ENCODE peak calls at places on chromosomes 16 and 17, in seven cellular contexts. K is ovary, T is GM23248, O is adrenal gland, X is tibial nerve, H is tibial artery, I is psoas muscle. D is an unnamed sample.

GRCh38 chr16:29852654-29853053 is 10.4 kb downstream of the CDIPT start:
- DNase-seq in K (no peak), T (peak; percentile 87), O (peak; percentile 32), X (no peak), H (no peak), I (no peak), D (no peak)

GRCh38 chr17:73346763-73347162 is 35.0 kb upstream of the CDC42EP4 start:
- DNase-seq in K (no peak), T (no peak), O (no peak), X (no peak), H (no peak), I (no peak), D (no peak)

GRCh38 chr16:68369697-68370096 is 58.9 kb downstream of the PRMT7 start:
- DNase-seq in K (no peak), T (no peak), O (no peak), X (no peak), H (no peak), I (no peak), D (no peak)

GRCh38 chr16:57988929-57989328 is 11.5 kb downstream of the ZNF319 start:
- DNase-seq in K (no peak), T (no peak), O (no peak), X (no peak), H (no peak), I (no peak), D (no peak)

GRCh38 chr16:70476272-70477020 is 22.1 kb downstream of the FCSK start:
- DNase-seq in K (no peak), T (peak; percentile 77), O (no peak), X (no peak), H (no peak), I (peak; percentile 46), D (no peak)

GRCh38 chr16:67657751-67658518 is 2.1 kb downstream of the ACD start:
- DNase-seq in K (peak; percentile 29), T (no peak), O (no peak), X (no peak), H (no peak), I (no peak), D (no peak)

GRCh38 chr16:89892635-89893034 is 19.2 kb downstream of the TCF25 start:
- DNase-seq in K (no peak), T (no peak), O (no peak), X (no peak), H (no peak), I (no peak), D (no peak)

GRCh38 chr16:54503011-54503410 is 216.4 kb upstream of the IRX3 start:
- DNase-seq in K (no peak), T (peak; percentile 60), O (peak; percentile 54), X (no peak), H (no peak), I (peak; percentile 18), D (no peak)

GRCh38 chr16:85594621-85595298 is 18.4 kb upstream of the GSE1 start:
- DNase-seq in K (no peak), T (no peak), O (no peak), X (no peak), H (no peak), I (no peak), D (no peak)

GRCh38 chr17:17151962-17152361 is 54.2 kb downstream of the PLD6 start:
- DNase-seq in K (peak; percentile 61), T (peak; percentile 100), O (peak; percentile 99), X (peak; percentile 71), H (peak; percentile 96), I (peak; percentile 95), D (no peak)

GRCh38 chr16:26526633-26527032 is 540.1 kb upstream of the C16orf82 start:
- DNase-seq in K (no peak), T (no peak), O (no peak), X (no peak), H (no peak), I (no peak), D (no peak)

GRCh38 chr17:35825206-35825605 is 15.9 kb downstream of the TAF15 start:
- DNase-seq in K (no peak), T (no peak), O (no peak), X (no peak), H (no peak), I (no peak), D (no peak)
- H3K36me3 ChIP-seq in K (no peaks in the 10 kb centered on the region), T (peaks cover 76% of the 10 kb centered on the region), O (peaks cover 73% of the 10 kb centered on the region), X (peaks cover 12% of the 10 kb centered on the region), H (peaks cover 93% of the 10 kb centered on the region), I (peaks cover 4% of the 10 kb centered on the region), D (peaks cover 30% of the 10 kb centered on the region)

GRCh38 chr16:4450921-4451619 is 23.4 kb downstream of the NMRAL1 start:
- DNase-seq in K (no peak), T (peak; percentile 5), O (no peak), X (no peak), H (no peak), I (no peak), D (no peak)

GRCh38 chr16:4455951-4456350 is 18.5 kb downstream of the NMRAL1 start:
- DNase-seq in K (no peak), T (no peak), O (no peak), X (no peak), H (no peak), I (no peak), D (no peak)

GRCh38 chr16:4452674-4453073 is 21.8 kb downstream of the NMRAL1 start:
- DNase-seq in K (no peak), T (no peak), O (peak; percentile 73), X (no peak), H (no peak), I (no peak), D (no peak)

GRCh38 chr16:4454618-4455017 is 19.8 kb downstream of the NMRAL1 start:
- DNase-seq in K (no peak), T (no peak), O (no peak), X (no peak), H (no peak), I (no peak), D (no peak)

GRCh38 chr16:4455081-4455480 is 19.3 kb downstream of the NMRAL1 start:
- DNase-seq in K (no peak), T (no peak), O (no peak), X (no peak), H (no peak), I (no peak), D (no peak)
- H3K36me3 ChIP-seq in K (no peaks in the 10 kb centered on the region), T (peaks cover 10% of the 10 kb centered on the region), O (peaks cover 60% of the 10 kb centered on the region), X (peaks cover 24% of the 10 kb centered on the region), H (peaks cover 98% of the 10 kb centered on the region), I (peaks cover 8% of the 10 kb centered on the region), D (peaks cover 47% of the 10 kb centered on the region)

DNA sequence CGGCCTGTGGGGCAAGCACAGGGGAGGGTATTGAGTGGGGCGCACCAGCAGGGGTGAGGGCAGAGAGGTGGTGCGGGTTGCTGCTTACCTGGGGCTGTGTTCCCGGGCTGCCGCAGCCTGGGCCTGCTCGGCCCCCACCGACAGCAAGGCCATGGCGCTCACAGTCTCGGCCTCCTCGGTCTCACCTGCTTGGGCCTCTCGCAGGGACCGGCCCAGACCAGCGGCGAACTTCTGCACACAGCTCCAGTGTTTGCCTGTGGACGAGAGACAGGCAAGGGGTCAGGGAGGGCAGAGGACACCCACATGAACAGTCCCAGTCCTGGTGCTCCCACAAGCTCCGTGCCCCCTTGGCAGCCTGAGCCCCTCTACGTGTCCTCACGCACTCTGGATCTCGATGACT is 7.9 kb downstream of the G6PC3 start:
- DNase-seq in K (no peak), T (no peak), O (no peak), X (no peak), H (no peak), I (no peak), D (no peak)
- H3K36me3 ChIP-seq in K (no peaks in the 10 kb centered on the region), T (peaks cover 4% of the 10 kb centered on the region), O (peaks cover 89% of the 10 kb centered on the region), X (peaks cover 18% of the 10 kb centered on the region), H (peaks cover 93% of the 10 kb centered on the region), I (peaks cover 5% of the 10 kb centered on the region), D (peaks cover 52% of the 10 kb centered on the region)

GRCh38 chr17:57295526-57296023 is 39.3 kb downstream of the MSI2 start:
- DNase-seq in K (no peak), T (no peak), O (no peak), X (no peak), H (no peak), I (no peak), D (no peak)
- H3K36me3 ChIP-seq in K (no peaks in the 10 kb centered on the region), T (peaks cover 6% of the 10 kb centered on the region), O (peaks cover 8% of the 10 kb centered on the region), X (no peaks in the 10 kb centered on the region), H (peaks cover 6% of the 10 kb centered on the region), I (no peaks in the 10 kb centered on the region), D (no peaks in the 10 kb centered on the region)

GRCh38 chr17:18201108-18201507 is 17.5 kb downstream of the ALKBH5 start:
- DNase-seq in K (no peak), T (no peak), O (no peak), X (no peak), H (no peak), I (no peak), D (no peak)
- H3K36me3 ChIP-seq in K (no peaks in the 10 kb centered on the region), T (peaks cover 25% of the 10 kb centered on the region), O (peaks cover 49% of the 10 kb centered on the region), X (peaks cover 16% of the 10 kb centered on the region), H (peaks cover 91% of the 10 kb centered on the region), I (no peaks in the 10 kb centered on the region), D (peaks cover 98% of the 10 kb centered on the region)

GRCh38 chr16:24774510-24774909 is 45.1 kb downstream of the TNRC6A start:
- DNase-seq in K (no peak), T (no peak), O (no peak), X (no peak), H (no peak), I (no peak), D (no peak)

GRCh38 chr16:24773771-24774427 is 44.4 kb downstream of the TNRC6A start:
- DNase-seq in K (no peak), T (peak; percentile 38), O (no peak), X (no peak), H (no peak), I (no peak), D (no peak)

GRCh38 chr16:24778676-24779075 is 49.2 kb downstream of the TNRC6A start:
- DNase-seq in K (no peak), T (peak; percentile 19), O (no peak), X (no peak), H (no peak), I (no peak), D (no peak)

GRCh38 chr16:24775455-24775854 is 46.0 kb downstream of the TNRC6A start:
- DNase-seq in K (no peak), T (peak; percentile 48), O (peak; percentile 66), X (peak; percentile 82), H (peak; percentile 68), I (no peak), D (no peak)

GRCh38 chr16:24776486-24777220 is 47.2 kb downstream of the TNRC6A start:
- DNase-seq in K (no peak), T (peak; percentile 83), O (peak; percentile 85), X (peak; percentile 33), H (peak; percentile 31), I (peak; percentile 30), D (no peak)
- H3K36me3 ChIP-seq in K (no peaks in the 10 kb centered on the region), T (peaks cover 45% of the 10 kb centered on the region), O (peaks cover 33% of the 10 kb centered on the region), X (no peaks in the 10 kb centered on the region), H (peaks cover 45% of the 10 kb centered on the region), I (peaks cover 8% of the 10 kb centered on the region), D (no peaks in the 10 kb centered on the region)

GRCh38 chr16:873243-873661 is 72.7 kb upstream of the GNG13 start:
- DNase-seq in K (no peak), T (no peak), O (no peak), X (no peak), H (no peak), I (peak; percentile 11), D (no peak)

GRCh38 chr16:873889-874288 is 73.4 kb upstream of the GNG13 start:
- DNase-seq in K (no peak), T (no peak), O (no peak), X (no peak), H (no peak), I (peak; percentile 7), D (no peak)

GRCh38 chr16:870856-871561 is 70.5 kb upstream of the GNG13 start:
- DNase-seq in K (no peak), T (no peak), O (no peak), X (no peak), H (no peak), I (peak; percentile 9), D (no peak)

GRCh38 chr16:871562-872330 is 71.2 kb upstream of the GNG13 start:
- DNase-seq in K (no peak), T (no peak), O (no peak), X (no peak), H (no peak), I (peak; percentile 8), D (no peak)

GRCh38 chr16:872436-873242 is 72.1 kb upstream of the GNG13 start:
- DNase-seq in K (no peak), T (no peak), O (no peak), X (no peak), H (no peak), I (no peak), D (no peak)
- H3K36me3 ChIP-seq in K (no peaks in the 10 kb centered on the region), T (no peaks in the 10 kb centered on the region), O (no peaks in the 10 kb centered on the region), X (peaks cover under 1% of the 10 kb centered on the region), H (peaks cover 96% of the 10 kb centered on the region), I (no peaks in the 10 kb centered on the region), D (peaks cover 87% of the 10 kb centered on the region)